ENCODE peak calls at places on chromosomes 11 and 22, in nine cellular contexts. E is nucleus accumbens, C is NCI-H774, V is NCI-H2081 treated with DMSO at 0.1 percent for 48 hours, T is bronchial epithelial cell, Y is HT1080, M is fibroblast of lung, L is NCI-H460, G is LoVo. H is an unnamed sample.

GRCh38 chr11:73157141-73158010 is 15.3 kb upstream of the FCHSD2 start:
- DNase-seq in E (no peak), C (no peak), V (no peak), T (no peak), Y (peak), M (peak), L (no peak), G (no peak), H (no peak)

GRCh38 chr11:19814421-19814820 is 101.8 kb downstream of the NAV2 start:
- DNase-seq in E (no peak), C (peak), V (no peak), T (no peak), Y (no peak), M (no peak), L (no peak), G (no peak), H (no peak)

GRCh38 chr22:31291403-31291715 is 929 bp downstream of the PIK3IP1 start:
- DNase-seq in E (no peak), C (no peak), V (no peak), T (no peak), Y (no peak), M (no peak), L (no peak), G (no peak), H (no peak)

GRCh38 chr11:102924851-102925380 is 30.6 kb downstream of the MMP13 start:
- DNase-seq in E (no peak), C (no peak), V (no peak), T (no peak), Y (peak), M (peak), L (no peak), G (no peak), H (no peak)

GRCh38 chr11:68313574-68314202 is 1.3 kb downstream of the LRP5 start:
- DNase-seq in E (no peak), C (no peak), V (no peak), T (no peak), Y (no peak), M (peak), L (no peak), G (no peak), H (no peak)

GRCh38 chr22:20159088-20159487 is 8.2 kb upstream of the CCDC188 start:
- DNase-seq in E (no peak), C (no peak), V (no peak), T (no peak), Y (no peak), M (no peak), L (no peak), G (no peak), H (no peak)

GRCh38 chr11:61543606-61544306 is 35.2 kb downstream of the LRRC10B start:
- DNase-seq in E (no peak), C (peak), V (no peak), T (peak), Y (no peak), M (peak), L (no peak), G (no peak), H (no peak)

GRCh38 chr11:67584205-67584880 is 731 bp downstream of the GSTP1 start:
- DNase-seq in E (no peak), C (no peak), V (no peak), T (peak), Y (no peak), M (peak), L (no peak), G (no peak), H (peak)

GRCh38 chr22:40534379-40535188 is 101.9 kb downstream of the MRTFA start:
- DNase-seq in E (no peak), C (no peak), V (no peak), T (peak), Y (peak), M (peak), L (no peak), G (no peak), H (no peak)

GRCh38 chr11:116782728-116783127 is 5.1 kb downstream of the ZPR1 start:
- DNase-seq in E (no peak), C (no peak), V (no peak), T (peak), Y (peak), M (peak), L (no peak), G (no peak), H (no peak)

GRCh38 chr22:28075260-28075981 is 156.4 kb upstream of the PITPNB start:
- DNase-seq in E (no peak), C (no peak), V (no peak), T (peak), Y (peak), M (peak), L (no peak), G (no peak), H (no peak)

GRCh38 chr11:116473236-116473769 is 299.5 kb downstream of the BUD13 start:
- DNase-seq in E (no peak), C (no peak), V (no peak), T (no peak), Y (no peak), M (no peak), L (no peak), G (no peak), H (no peak)

GRCh38 chr22:30705710-30706651 is 11.3 kb downstream of the OSBP2 start:
- DNase-seq in E (no peak), C (no peak), V (no peak), T (peak), Y (peak), M (peak), L (no peak), G (peak), H (no peak)

GRCh38 chr11:99240192-99241030 is 219.7 kb downstream of the CNTN5 start:
- DNase-seq in E (no peak), C (no peak), V (no peak), T (no peak), Y (no peak), M (no peak), L (no peak), G (no peak), H (no peak)

GRCh38 chr11:59944761-59945160 is 6.5 kb downstream of the OOSP1 start:
- DNase-seq in E (no peak), C (no peak), V (no peak), T (no peak), Y (no peak), M (no peak), L (no peak), G (no peak), H (no peak)

GRCh38 chr11:66723693-66724092 is 5.3 kb downstream of the SPTBN2 start:
- DNase-seq in E (no peak), C (no peak), V (no peak), T (no peak), Y (peak), M (no peak), L (no peak), G (no peak), H (no peak)

GRCh38 chr22:25232301-25232700 is 12.9 kb downstream of the CRYBB2 start:
- DNase-seq in E (no peak), C (no peak), V (no peak), T (peak), Y (no peak), M (peak), L (no peak), G (no peak), H (no peak)

GRCh38 chr11:77505956-77506355 is 32.1 kb upstream of the PAK1 start:
- DNase-seq in E (no peak), C (no peak), V (no peak), T (peak), Y (no peak), M (no peak), L (no peak), G (no peak), H (no peak)

GRCh38 chr11:83087035-83087434 is 15.3 kb upstream of the RAB30 start:
- DNase-seq in E (no peak), C (peak), V (peak), T (peak), Y (peak), M (peak), L (no peak), G (no peak), H (no peak)

GRCh38 chr11:79864882-79865281 is 424.1 kb upstream of the TENM4 start:
- DNase-seq in E (no peak), C (peak), V (no peak), T (peak), Y (peak), M (no peak), L (no peak), G (peak), H (no peak)

GRCh38 chr11:26905368-26905767 is 88.5 kb upstream of the FIBIN start:
- DNase-seq in E (no peak), C (no peak), V (no peak), T (peak), Y (peak), M (peak), L (no peak), G (no peak), H (no peak)

GRCh38 chr11:46418751-46419150 is 27.2 kb upstream of the CHRM4 start:
- DNase-seq in E (no peak), C (no peak), V (no peak), T (no peak), Y (no peak), M (no peak), L (no peak), G (no peak), H (no peak)

GRCh38 chr11:118640332-118641154 is 33.1 kb downstream of the PHLDB1 start:
- DNase-seq in E (no peak), C (no peak), V (no peak), T (no peak), Y (no peak), M (no peak), L (no peak), G (no peak), H (no peak)

GRCh38 chr11:30172872-30173271 is 57.9 kb upstream of the FSHB start:
- DNase-seq in E (no peak), C (no peak), V (no peak), T (no peak), Y (no peak), M (no peak), L (no peak), G (no peak), H (no peak)

GRCh38 chr11:72353861-72354260 is 80.5 kb downstream of the CLPB start:
- DNase-seq in E (no peak), C (no peak), V (no peak), T (peak), Y (no peak), M (no peak), L (no peak), G (no peak), H (no peak)

GRCh38 chr22:23574877-23575276 is 5.2 kb downstream of the IGLL1 start:
- DNase-seq in E (no peak), C (no peak), V (no peak), T (no peak), Y (no peak), M (no peak), L (no peak), G (no peak), H (no peak)

GRCh38 chr11:87892291-87892690 is 283.0 kb downstream of the RAB38 start:
- DNase-seq in E (no peak), C (no peak), V (no peak), T (no peak), Y (no peak), M (no peak), L (no peak), G (no peak), H (no peak)

GRCh38 chr22:39658367-39658766 is 87.8 kb downstream of the CACNA1I start:
- DNase-seq in E (no peak), C (no peak), V (no peak), T (no peak), Y (no peak), M (no peak), L (no peak), G (no peak), H (no peak)

GRCh38 chr11:68905421-68906360 is 2.0 kb downstream of the IGHMBP2 start:
- DNase-seq in E (no peak), C (no peak), V (no peak), T (no peak), Y (no peak), M (no peak), L (no peak), G (no peak), H (no peak)

GRCh38 chr11:60130496-60130895 is 42.0 kb downstream of the MS4A2 start:
- DNase-seq in E (no peak), C (peak), V (no peak), T (peak), Y (peak), M (no peak), L (peak), G (peak), H (peak)

GRCh38 chr11:72217856-72218745 is 1.5 kb downstream of the FOLR2 start:
- DNase-seq in E (no peak), C (no peak), V (no peak), T (no peak), Y (no peak), M (no peak), L (no peak), G (no peak), H (no peak)

GRCh38 chr11:124409906-124410305 is 11.1 kb upstream of the OR8B3 start:
- DNase-seq in E (no peak), C (no peak), V (no peak), T (no peak), Y (no peak), M (no peak), L (no peak), G (no peak), H (no peak)

H was measured in HEK293T.